ENCODE peak calls at places on chromosomes 6 and 20, in ten cellular contexts. D, P, U, B, Y, L, X, O, F and V are unnamed samples.

GRCh38 chr6:114100421-114100820 is 129.5 kb upstream of the HDAC2 start:
- DNase-seq in Y (no peak), F (no peak), L (no peak), P (no peak), U (no peak), B (no peak), D (no peak), X (no peak), O (no peak), V (no peak)

GRCh38 chr20:45343867-45344721 is 4.1 kb downstream of the SDC4 start:
- DNase-seq in O (no peak), U (no peak), X (no peak), B (no peak), D (no peak), P (no peak), L (no peak), F (no peak), Y (peak; percentile 53), V (no peak)

GRCh38 chr20:2387180-2387577 is 6.5 kb downstream of the TGM6 start:
- DNase-seq in U (no peak), O (no peak), Y (peak; percentile 80), F (peak; percentile 86), L (no peak), P (no peak), B (no peak), D (peak; percentile 77), X (peak; percentile 81), V (no peak)

GRCh38 chr20:57294558-57294957 is 28.1 kb upstream of the BMP7 start:
- DNase-seq in Y (no peak), L (no peak), D (no peak), U (no peak), F (no peak), X (no peak), P (no peak), B (no peak), O (no peak), V (no peak)

GRCh38 chr6:3874069-3874468 is 24.9 kb downstream of the FAM50B start:
- DNase-seq in U (no peak), P (no peak), X (no peak), F (no peak), O (no peak), D (no peak), L (no peak), Y (no peak), B (no peak), V (no peak)

GRCh38 chr6:73382462-73383113 is 12.0 kb upstream of the DDX43 start:
- DNase-seq in B (no peak), O (no peak), D (no peak), L (no peak), Y (no peak), F (no peak), U (no peak), X (no peak), P (no peak), V (no peak)

GRCh38 chr6:121670511-121670910 is 235.1 kb downstream of the GJA1 start:
- DNase-seq in X (no peak), B (no peak), D (no peak), P (no peak), Y (no peak), O (no peak), U (no peak), L (no peak), F (no peak), V (no peak)

GRCh38 chr6:85680388-85680787 is 37.7 kb upstream of the SYNCRIP start:
- DNase-seq in D (no peak), B (no peak), U (no peak), Y (peak; percentile 9), F (peak; percentile 30), O (no peak), P (no peak), L (no peak), X (no peak), V (no peak)

GRCh38 chr20:6519556-6519955 is 247.9 kb upstream of the BMP2 start:
- DNase-seq in X (no peak), P (no peak), Y (no peak), O (no peak), U (no peak), D (no peak), L (no peak), B (no peak), F (no peak), V (no peak)

GRCh38 chr6:7725849-7726415 is at the start of gene BMP6:
- DNase-seq in L (peak; percentile 92), P (peak; percentile 90), U (peak; percentile 91), O (peak; percentile 96), F (peak; percentile 80), Y (peak; percentile 98), B (peak; percentile 37), X (peak; percentile 86), D (peak; percentile 76), V (peak; percentile 34)

GRCh38 chr6:107977283-107977682 is 19.3 kb upstream of the SEC63 start:
- DNase-seq in X (no peak), L (peak; percentile 44), U (no peak), D (no peak), O (no peak), B (no peak), Y (peak; percentile 67), P (no peak), F (peak; percentile 37), V (no peak)

GRCh38 chr6:62974452-62974851 is 236.8 kb upstream of the FKBP1C start:
- DNase-seq in L (no peak), O (no peak), Y (no peak), X (no peak), U (no peak), F (no peak), B (no peak), P (no peak), D (no peak), V (no peak)

GRCh38 chr6:57432919-57433684 is 115.7 kb downstream of the PRIM2 start:
- DNase-seq in F (peak; percentile 9), D (no peak), L (no peak), O (no peak), B (no peak), X (no peak), P (no peak), U (no peak), Y (no peak), V (no peak)

GRCh38 chr6:17439243-17439993 is 46.0 kb downstream of the CAP2 start:
- DNase-seq in F (no peak), P (no peak), Y (no peak), B (no peak), U (no peak), X (no peak), D (no peak), L (no peak), O (no peak), V (no peak)

GRCh38 chr6:111846061-111846460 is 27.2 kb downstream of the FYN start:
- DNase-seq in L (no peak), X (no peak), P (no peak), B (no peak), Y (no peak), O (no peak), F (no peak), D (no peak), U (no peak), V (no peak)

GRCh38 chr6:140602843-140603242 is 1228.4 kb upstream of the CITED2 start:
- DNase-seq in L (no peak), U (no peak), X (no peak), O (no peak), B (no peak), F (no peak), P (no peak), D (no peak), Y (no peak), V (no peak)

GRCh38 chr20:33423141-33423834 is 20.3 kb downstream of the SNTA1 start:
- DNase-seq in B (no peak), O (peak; percentile 90), X (no peak), F (no peak), L (no peak), Y (no peak), U (peak; percentile 34), D (no peak), P (no peak), V (no peak)

GRCh38 chr6:117264487-117265424 is 602 bp upstream of the VGLL2 start:
- DNase-seq in B (no peak), P (no peak), O (no peak), U (no peak), X (peak; percentile 20), Y (peak; percentile 30), F (no peak), D (peak; percentile 60), L (no peak), V (no peak)

GRCh38 chr6:41887355-41887754 is 7.8 kb downstream of the USP49 start:
- DNase-seq in D (no peak), O (no peak), P (no peak), X (no peak), U (no peak), Y (no peak), B (no peak), L (no peak), F (no peak), V (no peak)

GRCh38 chr6:23175391-23175790 is 606.0 kb downstream of the HDGFL1 start:
- DNase-seq in B (no peak), P (no peak), D (no peak), F (no peak), O (no peak), U (no peak), L (no peak), Y (no peak), X (no peak), V (no peak)

GRCh38 chr6:81978230-81978629 is 225.7 kb upstream of the TENT5A start:
- DNase-seq in X (no peak), O (no peak), D (no peak), B (no peak), P (no peak), F (no peak), U (no peak), Y (no peak), L (no peak), V (no peak)

GRCh38 chr20:35831029-35831428 is 59.2 kb downstream of the PHF20 start:
- DNase-seq in D (no peak), L (no peak), O (no peak), B (no peak), X (no peak), U (no peak), F (no peak), P (no peak), Y (no peak), V (no peak)